ENCODE peak calls at places on chromosomes 6 and 20, in four cellular contexts. One of them, this sample, is unnamed.
A peak's percentile ranks its signal among the peaks of the same experiment; 100 is the strongest.

GRCh38 chr20:8432435-8433148 is 300.5 kb downstream of the PLCB1 start:
- DNase-seq in MM.1S: no peak
- DNase-seq in heart right ventricle: peak; percentile 8
- DNase-seq in CD8-positive, alpha-beta memory T cell: no peak
- DNase-seq in this sample: no peak

GRCh38 chr6:25138697-25139051 is 140.5 kb upstream of the CARMIL1 start:
- DNase-seq in MM.1S: peak; percentile 70
- DNase-seq in heart right ventricle: no peak
- DNase-seq in CD8-positive, alpha-beta memory T cell: no peak
- DNase-seq in this sample: no peak

GRCh38 chr6:90610671-90611542 is 24.0 kb upstream of the MAP3K7 start:
- DNase-seq in MM.1S: peak; percentile 12
- DNase-seq in heart right ventricle: peak; percentile 42
- DNase-seq in CD8-positive, alpha-beta memory T cell: no peak
- DNase-seq in this sample: no peak

GRCh38 chr6:14092861-14093789 is 24.4 kb upstream of the CD83 start:
- DNase-seq in MM.1S: no peak
- DNase-seq in heart right ventricle: no peak
- DNase-seq in CD8-positive, alpha-beta memory T cell: no peak
- DNase-seq in this sample: no peak

GRCh38 chr6:64685401-64685800 is 1021.6 kb downstream of the EYS start:
- DNase-seq in MM.1S: no peak
- DNase-seq in heart right ventricle: no peak
- DNase-seq in CD8-positive, alpha-beta memory T cell: no peak
- DNase-seq in this sample: no peak

GRCh38 chr6:16320533-16321340 is 82.3 kb downstream of the GMPR start:
- DNase-seq in MM.1S: no peak
- DNase-seq in heart right ventricle: no peak
- DNase-seq in CD8-positive, alpha-beta memory T cell: no peak
- DNase-seq in this sample: no peak

GRCh38 chr6:22356362-22356940 is 59.6 kb upstream of the PRL start:
- DNase-seq in MM.1S: no peak
- DNase-seq in heart right ventricle: no peak
- DNase-seq in CD8-positive, alpha-beta memory T cell: no peak
- DNase-seq in this sample: no peak

GRCh38 chr6:149854532-149854931 is 9.6 kb downstream of the LRP11 start:
- DNase-seq in MM.1S: no peak
- DNase-seq in heart right ventricle: no peak
- DNase-seq in CD8-positive, alpha-beta memory T cell: no peak
- DNase-seq in this sample: no peak

GRCh38 chr6:158040051-158040803 is 58.6 kb downstream of the SYNJ2 start:
- DNase-seq in MM.1S: no peak
- DNase-seq in heart right ventricle: no peak
- DNase-seq in CD8-positive, alpha-beta memory T cell: no peak
- DNase-seq in this sample: no peak
- H3K27ac ChIP-seq in MM.1S: no peak overlapping the region
- H3K27ac ChIP-seq in heart right ventricle: peak overlapping the region; percentile 91
- H3K27ac ChIP-seq in CD8-positive, alpha-beta memory T cell: peak overlapping the region; percentile 76
- H3K27ac ChIP-seq in this sample: no peak overlapping the region

DNA sequence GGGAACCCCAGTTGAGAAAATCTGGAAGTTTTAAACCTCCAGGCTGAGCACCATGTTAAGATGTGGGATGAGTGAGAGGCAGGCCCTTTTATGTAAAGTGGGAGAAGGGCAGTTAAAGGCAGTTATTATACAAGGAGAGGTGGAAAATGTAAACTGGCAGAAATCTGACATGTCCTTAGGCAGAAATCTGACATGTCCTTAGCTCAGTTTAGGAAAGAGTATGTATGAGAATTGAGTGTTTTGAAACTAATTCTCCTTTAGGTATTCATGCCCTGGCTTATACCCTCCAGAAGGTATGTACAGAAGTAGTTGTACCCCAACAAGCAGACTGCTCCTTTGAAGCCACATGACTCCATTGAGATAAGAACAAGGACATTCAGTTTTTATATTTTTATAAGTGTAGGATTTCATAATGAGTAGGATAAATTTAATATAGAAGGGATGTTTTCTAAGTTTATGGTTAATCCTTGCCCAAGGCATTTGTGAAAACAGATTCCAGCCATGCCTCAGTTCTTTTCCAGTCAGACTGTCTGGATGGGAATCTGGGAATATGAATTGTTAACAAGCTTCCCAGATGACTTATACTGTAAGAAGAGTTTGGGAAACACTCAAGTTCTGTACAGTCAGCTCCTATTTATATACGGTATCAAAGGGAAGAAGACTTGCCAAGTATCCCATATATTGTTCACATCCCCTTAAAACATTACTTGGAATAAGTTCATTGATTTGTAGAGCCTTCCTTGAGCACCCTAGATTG is 87.7 kb downstream of the SCAND1 start:
- DNase-seq in MM.1S: no peak
- DNase-seq in heart right ventricle: no peak
- DNase-seq in CD8-positive, alpha-beta memory T cell: no peak
- DNase-seq in this sample: no peak
- H3K27ac ChIP-seq in MM.1S: no peak overlapping the region
- H3K27ac ChIP-seq in heart right ventricle: no peak overlapping the region
- H3K27ac ChIP-seq in CD8-positive, alpha-beta memory T cell: no peak overlapping the region
- H3K27ac ChIP-seq in this sample: no peak overlapping the region

GRCh38 chr6:43180058-43180457 is 1.9 kb upstream of the CUL9 start:
- DNase-seq in MM.1S: no peak
- DNase-seq in heart right ventricle: no peak
- DNase-seq in CD8-positive, alpha-beta memory T cell: no peak
- DNase-seq in this sample: no peak

GRCh38 chr6:43183441-43183840 is 1.4 kb downstream of the CUL9 start:
- DNase-seq in MM.1S: no peak
- DNase-seq in heart right ventricle: no peak
- DNase-seq in CD8-positive, alpha-beta memory T cell: no peak
- DNase-seq in this sample: no peak

GRCh38 chr6:43181621-43181941 is 415 bp upstream of the CUL9 start:
- DNase-seq in MM.1S: no peak
- DNase-seq in heart right ventricle: no peak
- DNase-seq in CD8-positive, alpha-beta memory T cell: no peak
- DNase-seq in this sample: no peak

GRCh38 chr6:43180985-43181384 is 1.0 kb upstream of the CUL9 start:
- DNase-seq in MM.1S: no peak
- DNase-seq in heart right ventricle: no peak
- DNase-seq in CD8-positive, alpha-beta memory T cell: no peak
- DNase-seq in this sample: no peak

DNA sequence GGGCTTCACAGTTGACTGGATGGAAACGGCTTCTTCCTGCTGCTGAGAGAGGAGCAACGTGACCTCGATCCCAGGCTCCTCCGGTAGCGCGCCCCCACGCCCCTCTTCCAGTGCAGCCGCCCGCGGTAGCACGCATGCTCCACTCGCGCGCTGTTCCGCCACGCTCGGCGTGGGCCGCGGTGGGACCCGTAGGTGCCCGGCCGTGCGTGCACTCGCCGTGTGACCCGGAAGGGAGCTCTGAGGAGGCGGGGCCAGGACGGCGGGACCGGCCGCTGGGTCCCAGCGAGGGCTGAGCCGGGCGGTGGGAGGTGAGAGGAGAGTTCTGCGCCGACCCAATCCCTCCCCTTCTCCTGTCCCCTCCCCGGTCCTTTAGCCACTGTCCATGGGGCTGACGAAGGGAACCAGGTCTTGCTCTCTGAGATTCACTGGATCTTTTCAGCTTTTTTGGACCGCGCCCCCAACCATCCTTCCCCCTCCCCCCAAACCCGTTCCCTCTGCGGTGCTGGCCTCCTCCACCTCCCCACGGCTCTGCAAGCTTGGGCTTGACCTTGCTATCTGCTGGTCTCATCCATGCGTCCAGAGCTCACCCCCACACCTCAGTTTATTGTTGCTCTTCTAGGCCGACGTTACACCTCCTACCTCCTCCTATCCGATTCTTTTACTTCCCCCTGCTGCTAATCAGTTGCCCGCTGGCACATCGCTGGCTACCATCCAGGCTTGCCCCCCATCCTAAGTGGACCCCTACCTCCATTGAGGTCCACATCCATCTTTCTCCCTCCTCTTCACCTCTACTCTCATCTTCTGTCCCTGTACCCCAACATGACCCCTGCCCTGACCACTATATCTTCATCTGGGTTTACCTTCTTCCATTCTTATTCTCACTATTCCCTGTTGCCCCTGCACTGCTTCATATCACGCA is at the start of gene CUL9:
- DNase-seq in MM.1S: peak; percentile 83
- DNase-seq in heart right ventricle: peak; percentile 86
- DNase-seq in CD8-positive, alpha-beta memory T cell: peak; percentile 88
- DNase-seq in this sample: no peak
- H3K27ac ChIP-seq in MM.1S: peak within 1 kb of the TSS; percentile 11
- H3K27ac ChIP-seq in heart right ventricle: peak within 1 kb of the TSS; percentile 69
- H3K27ac ChIP-seq in CD8-positive, alpha-beta memory T cell: peak within 1 kb of the TSS; percentile 70
- H3K27ac ChIP-seq in this sample: peak within 1 kb of the TSS; percentile 55

GRCh38 chr6:89034586-89035251 is 45.8 kb upstream of the PNRC1 start:
- DNase-seq in MM.1S: no peak
- DNase-seq in heart right ventricle: peak; percentile 30
- DNase-seq in CD8-positive, alpha-beta memory T cell: no peak
- DNase-seq in this sample: peak; percentile 82

GRCh38 chr6:89032599-89032998 is 48.0 kb upstream of the PNRC1 start:
- DNase-seq in MM.1S: no peak
- DNase-seq in heart right ventricle: no peak
- DNase-seq in CD8-positive, alpha-beta memory T cell: no peak
- DNase-seq in this sample: no peak

GRCh38 chr6:89037156-89037900 is 43.2 kb upstream of the PNRC1 start:
- DNase-seq in MM.1S: no peak
- DNase-seq in heart right ventricle: no peak
- DNase-seq in CD8-positive, alpha-beta memory T cell: no peak
- DNase-seq in this sample: peak; percentile 79

DNA sequence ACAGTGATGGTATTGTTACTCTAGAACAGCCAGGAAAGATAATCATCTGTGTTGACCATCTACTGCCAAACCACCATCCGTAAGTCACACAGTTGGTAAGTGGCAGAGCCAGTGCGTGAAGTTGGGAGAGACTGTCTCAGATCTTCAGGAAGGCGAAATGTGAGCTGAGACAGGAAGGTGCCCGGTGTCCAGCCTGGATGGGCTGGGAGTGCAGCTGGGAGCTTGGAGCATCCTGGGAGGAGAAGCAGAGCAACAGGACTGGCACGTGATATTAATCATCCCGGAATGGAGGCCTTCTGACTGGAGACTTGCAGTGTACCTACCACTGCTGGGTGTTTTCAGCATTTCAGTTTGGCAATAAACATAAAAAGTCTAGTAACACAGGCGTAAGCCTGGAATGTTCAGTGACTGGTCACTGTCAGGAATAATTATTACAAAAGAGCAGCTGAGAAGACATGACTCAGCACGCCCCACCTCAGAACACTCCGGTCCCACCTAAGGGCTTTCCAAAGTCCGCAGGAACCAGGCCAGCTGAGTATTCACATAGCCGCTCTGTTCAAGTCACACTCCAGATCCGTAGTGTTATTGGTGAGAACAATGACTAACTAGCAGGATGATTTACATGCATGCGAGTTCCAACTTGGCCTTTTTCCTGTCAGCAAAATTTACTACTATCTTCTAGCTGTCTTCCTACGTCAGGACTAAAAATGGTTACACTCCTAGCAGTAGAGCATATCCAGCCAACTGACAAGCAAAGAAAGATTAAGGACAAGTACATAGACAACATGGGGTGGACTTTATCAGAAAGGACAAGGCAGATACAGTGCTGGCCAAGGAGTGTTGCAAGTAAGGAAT is 45.1 kb upstream of the PNRC1 start:
- DNase-seq in MM.1S: no peak
- DNase-seq in heart right ventricle: peak; percentile 77
- DNase-seq in CD8-positive, alpha-beta memory T cell: no peak
- DNase-seq in this sample: peak; percentile 99
- H3K27ac ChIP-seq in MM.1S: no peak overlapping the region
- H3K27ac ChIP-seq in heart right ventricle: peak overlapping the region; percentile 93
- H3K27ac ChIP-seq in CD8-positive, alpha-beta memory T cell: no peak overlapping the region
- H3K27ac ChIP-seq in this sample: peak overlapping the region; percentile 99

DNA sequence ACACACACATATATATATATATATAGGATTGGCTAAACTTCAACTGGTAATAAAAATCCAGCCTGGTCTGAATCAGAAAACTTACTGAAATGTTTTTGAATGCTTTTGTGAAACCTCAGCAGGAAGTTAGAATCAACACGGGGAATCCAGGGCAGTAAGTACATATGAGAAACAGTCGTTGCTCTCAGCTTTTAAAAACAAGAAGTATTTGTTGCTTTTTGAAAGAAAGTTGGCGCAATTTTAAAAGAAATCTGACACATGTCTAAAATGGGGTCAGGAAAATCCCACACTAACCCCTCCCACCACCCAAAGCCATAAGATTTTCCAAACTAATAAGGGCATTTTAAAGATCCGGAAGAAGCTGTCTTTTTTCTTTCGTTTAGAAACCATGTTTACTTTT is 11.5 kb upstream of the CCDC170 start:
- DNase-seq in MM.1S: no peak
- DNase-seq in heart right ventricle: no peak
- DNase-seq in CD8-positive, alpha-beta memory T cell: no peak
- DNase-seq in this sample: no peak
- H3K27ac ChIP-seq in MM.1S: peak overlapping the region; percentile 29
- H3K27ac ChIP-seq in heart right ventricle: no peak overlapping the region
- H3K27ac ChIP-seq in CD8-positive, alpha-beta memory T cell: no peak overlapping the region
- H3K27ac ChIP-seq in this sample: no peak overlapping the region